ENCODE peak calls at places on chromosomes 13 and 19, in four cellular contexts. One of them, this sample, is unnamed.
A peak's percentile ranks its signal among the peaks of the same experiment; 100 is the strongest.

GRCh38 chr19:38234615-38235014 is 10.6 kb upstream of the DPF1 start:
- DNase-seq in pancreas: no peak
- DNase-seq in NCI-H774: no peak
- DNase-seq in activated T-helper 1 cell treated with anti-CD3 and anti-CD28 coated beads, Interleukin-12 subunit alpha, Interleukin-12 subunit beta, Interleukin-2, Interleukin-4 antibody, amounts not matched to agents 30 ng/mL and 10 ng/mL and 1 ng/mL, durations not matched to agents 14 hours and 24 hours and 36 hours: no peak
- DNase-seq in this sample: no peak

GRCh38 chr13:46903748-46904147 is 6.9 kb upstream of the HTR2A start:
- DNase-seq in NCI-H774: no peak
- DNase-seq in pancreas: no peak
- DNase-seq in activated T-helper 1 cell treated with anti-CD3 and anti-CD28 coated beads, Interleukin-12 subunit alpha, Interleukin-12 subunit beta, Interleukin-2, Interleukin-4 antibody, amounts not matched to agents 30 ng/mL and 10 ng/mL and 1 ng/mL, durations not matched to agents 14 hours and 24 hours and 36 hours: no peak
- DNase-seq in this sample: no peak

GRCh38 chr13:33372251-33372919 is 86.8 kb upstream of the STARD13 start:
- DNase-seq in NCI-H774: no peak
- DNase-seq in pancreas: no peak
- DNase-seq in activated T-helper 1 cell treated with anti-CD3 and anti-CD28 coated beads, Interleukin-12 subunit alpha, Interleukin-12 subunit beta, Interleukin-2, Interleukin-4 antibody, amounts not matched to agents 30 ng/mL and 10 ng/mL and 1 ng/mL, durations not matched to agents 14 hours and 24 hours and 36 hours: no peak
- DNase-seq in this sample: no peak

GRCh38 chr19:54190503-54190941 is 586 bp upstream of the TSEN34 start:
- DNase-seq in activated T-helper 1 cell treated with anti-CD3 and anti-CD28 coated beads, Interleukin-12 subunit alpha, Interleukin-12 subunit beta, Interleukin-2, Interleukin-4 antibody, amounts not matched to agents 30 ng/mL and 10 ng/mL and 1 ng/mL, durations not matched to agents 14 hours and 24 hours and 36 hours: peak; percentile 100
- DNase-seq in pancreas: peak; percentile 100
- DNase-seq in NCI-H774: peak; percentile 98
- DNase-seq in this sample: peak; percentile 98

GRCh38 chr19:2422951-2423880 is 4.2 kb downstream of the TIMM13 start:
- DNase-seq in activated T-helper 1 cell treated with anti-CD3 and anti-CD28 coated beads, Interleukin-12 subunit alpha, Interleukin-12 subunit beta, Interleukin-2, Interleukin-4 antibody, amounts not matched to agents 30 ng/mL and 10 ng/mL and 1 ng/mL, durations not matched to agents 14 hours and 24 hours and 36 hours: no peak
- DNase-seq in pancreas: peak; percentile 73
- DNase-seq in NCI-H774: no peak
- DNase-seq in this sample: no peak

GRCh38 chr13:33380487-33381079 is 95.0 kb upstream of the STARD13 start:
- DNase-seq in NCI-H774: no peak
- DNase-seq in pancreas: no peak
- DNase-seq in activated T-helper 1 cell treated with anti-CD3 and anti-CD28 coated beads, Interleukin-12 subunit alpha, Interleukin-12 subunit beta, Interleukin-2, Interleukin-4 antibody, amounts not matched to agents 30 ng/mL and 10 ng/mL and 1 ng/mL, durations not matched to agents 14 hours and 24 hours and 36 hours: no peak
- DNase-seq in this sample: no peak

GRCh38 chr13:110109910-110110309 is 197.0 kb downstream of the COL4A1 start:
- DNase-seq in activated T-helper 1 cell treated with anti-CD3 and anti-CD28 coated beads, Interleukin-12 subunit alpha, Interleukin-12 subunit beta, Interleukin-2, Interleukin-4 antibody, amounts not matched to agents 30 ng/mL and 10 ng/mL and 1 ng/mL, durations not matched to agents 14 hours and 24 hours and 36 hours: no peak
- DNase-seq in NCI-H774: no peak
- DNase-seq in pancreas: no peak
- DNase-seq in this sample: no peak

GRCh38 chr13:28590450-28590849 is 68.5 kb upstream of the POMP start:
- DNase-seq in activated T-helper 1 cell treated with anti-CD3 and anti-CD28 coated beads, Interleukin-12 subunit alpha, Interleukin-12 subunit beta, Interleukin-2, Interleukin-4 antibody, amounts not matched to agents 30 ng/mL and 10 ng/mL and 1 ng/mL, durations not matched to agents 14 hours and 24 hours and 36 hours: no peak
- DNase-seq in pancreas: no peak
- DNase-seq in NCI-H774: no peak
- DNase-seq in this sample: no peak

GRCh38 chr13:94784066-94784465 is 71.7 kb upstream of the SOX21 start:
- DNase-seq in NCI-H774: no peak
- DNase-seq in activated T-helper 1 cell treated with anti-CD3 and anti-CD28 coated beads, Interleukin-12 subunit alpha, Interleukin-12 subunit beta, Interleukin-2, Interleukin-4 antibody, amounts not matched to agents 30 ng/mL and 10 ng/mL and 1 ng/mL, durations not matched to agents 14 hours and 24 hours and 36 hours: no peak
- DNase-seq in pancreas: no peak
- DNase-seq in this sample: no peak

GRCh38 chr19:19822148-19822429 is 539 bp upstream of the ZNF506 start:
- DNase-seq in activated T-helper 1 cell treated with anti-CD3 and anti-CD28 coated beads, Interleukin-12 subunit alpha, Interleukin-12 subunit beta, Interleukin-2, Interleukin-4 antibody, amounts not matched to agents 30 ng/mL and 10 ng/mL and 1 ng/mL, durations not matched to agents 14 hours and 24 hours and 36 hours: no peak
- DNase-seq in pancreas: no peak
- DNase-seq in NCI-H774: no peak
- DNase-seq in this sample: no peak

GRCh38 chr19:37306383-37306963 is 64.4 kb upstream of the ZNF527 start:
- DNase-seq in activated T-helper 1 cell treated with anti-CD3 and anti-CD28 coated beads, Interleukin-12 subunit alpha, Interleukin-12 subunit beta, Interleukin-2, Interleukin-4 antibody, amounts not matched to agents 30 ng/mL and 10 ng/mL and 1 ng/mL, durations not matched to agents 14 hours and 24 hours and 36 hours: no peak
- DNase-seq in NCI-H774: no peak
- DNase-seq in pancreas: no peak
- DNase-seq in this sample: no peak

GRCh38 chr13:43009506-43009905 is 13.9 kb upstream of the DNAJC15 start:
- DNase-seq in pancreas: no peak
- DNase-seq in activated T-helper 1 cell treated with anti-CD3 and anti-CD28 coated beads, Interleukin-12 subunit alpha, Interleukin-12 subunit beta, Interleukin-2, Interleukin-4 antibody, amounts not matched to agents 30 ng/mL and 10 ng/mL and 1 ng/mL, durations not matched to agents 14 hours and 24 hours and 36 hours: no peak
- DNase-seq in NCI-H774: no peak
- DNase-seq in this sample: no peak

GRCh38 chr13:22757530-22758120 is 423.2 kb upstream of the SGCG start:
- DNase-seq in activated T-helper 1 cell treated with anti-CD3 and anti-CD28 coated beads, Interleukin-12 subunit alpha, Interleukin-12 subunit beta, Interleukin-2, Interleukin-4 antibody, amounts not matched to agents 30 ng/mL and 10 ng/mL and 1 ng/mL, durations not matched to agents 14 hours and 24 hours and 36 hours: no peak
- DNase-seq in NCI-H774: no peak
- DNase-seq in pancreas: no peak
- DNase-seq in this sample: no peak

GRCh38 chr13:51801631-51802099 is 2.3 kb downstream of the DHRS12 start:
- DNase-seq in activated T-helper 1 cell treated with anti-CD3 and anti-CD28 coated beads, Interleukin-12 subunit alpha, Interleukin-12 subunit beta, Interleukin-2, Interleukin-4 antibody, amounts not matched to agents 30 ng/mL and 10 ng/mL and 1 ng/mL, durations not matched to agents 14 hours and 24 hours and 36 hours: no peak
- DNase-seq in NCI-H774: peak; percentile 27
- DNase-seq in pancreas: peak; percentile 91
- DNase-seq in this sample: peak; percentile 26

GRCh38 chr13:51523082-51523518 is 61.2 kb upstream of the WDFY2 start:
- DNase-seq in pancreas: no peak
- DNase-seq in activated T-helper 1 cell treated with anti-CD3 and anti-CD28 coated beads, Interleukin-12 subunit alpha, Interleukin-12 subunit beta, Interleukin-2, Interleukin-4 antibody, amounts not matched to agents 30 ng/mL and 10 ng/mL and 1 ng/mL, durations not matched to agents 14 hours and 24 hours and 36 hours: no peak
- DNase-seq in NCI-H774: no peak
- DNase-seq in this sample: no peak

GRCh38 chr19:31214086-31214485 is 135.2 kb downstream of the TSHZ3 start:
- DNase-seq in NCI-H774: no peak
- DNase-seq in activated T-helper 1 cell treated with anti-CD3 and anti-CD28 coated beads, Interleukin-12 subunit alpha, Interleukin-12 subunit beta, Interleukin-2, Interleukin-4 antibody, amounts not matched to agents 30 ng/mL and 10 ng/mL and 1 ng/mL, durations not matched to agents 14 hours and 24 hours and 36 hours: peak; percentile 90
- DNase-seq in pancreas: no peak
- DNase-seq in this sample: no peak

GRCh38 chr13:104414181-104414580 is 1348.0 kb upstream of the SLC10A2 start:
- DNase-seq in activated T-helper 1 cell treated with anti-CD3 and anti-CD28 coated beads, Interleukin-12 subunit alpha, Interleukin-12 subunit beta, Interleukin-2, Interleukin-4 antibody, amounts not matched to agents 30 ng/mL and 10 ng/mL and 1 ng/mL, durations not matched to agents 14 hours and 24 hours and 36 hours: no peak
- DNase-seq in NCI-H774: no peak
- DNase-seq in pancreas: no peak
- DNase-seq in this sample: no peak

GRCh38 chr19:43779820-43780219 is 953 bp downstream of the KCNN4 start:
- DNase-seq in pancreas: no peak
- DNase-seq in activated T-helper 1 cell treated with anti-CD3 and anti-CD28 coated beads, Interleukin-12 subunit alpha, Interleukin-12 subunit beta, Interleukin-2, Interleukin-4 antibody, amounts not matched to agents 30 ng/mL and 10 ng/mL and 1 ng/mL, durations not matched to agents 14 hours and 24 hours and 36 hours: no peak
- DNase-seq in NCI-H774: no peak
- DNase-seq in this sample: no peak

GRCh38 chr19:3407556-3408516 is 41.5 kb downstream of the NFIC start:
- DNase-seq in pancreas: no peak
- DNase-seq in activated T-helper 1 cell treated with anti-CD3 and anti-CD28 coated beads, Interleukin-12 subunit alpha, Interleukin-12 subunit beta, Interleukin-2, Interleukin-4 antibody, amounts not matched to agents 30 ng/mL and 10 ng/mL and 1 ng/mL, durations not matched to agents 14 hours and 24 hours and 36 hours: no peak
- DNase-seq in NCI-H774: no peak
- DNase-seq in this sample: no peak